ENCODE peak calls at places on chromosomes 13 and 19, in eight cellular contexts. One of them, this sample, is unnamed.

GRCh38 chr19:50368649-50369570 is 3.5 kb upstream of the NAPSA start:
- DNase-seq in naive thymus-derived CD8-positive, alpha-beta T cell: peak
- DNase-seq in HFFc6: peak
- DNase-seq in M059J: peak
- DNase-seq in tibial artery: peak
- DNase-seq in dorsolateral prefrontal cortex: peak
- DNase-seq in central memory CD4-positive, alpha-beta T cell: peak
- DNase-seq in ecto neural progenitor cell: peak
- DNase-seq in this sample: peak

GRCh38 chr13:40876020-40876738 is 86.8 kb downstream of the SLC25A15 start:
- DNase-seq in naive thymus-derived CD8-positive, alpha-beta T cell: no peak
- DNase-seq in HFFc6: no peak
- DNase-seq in M059J: no peak
- DNase-seq in tibial artery: no peak
- DNase-seq in dorsolateral prefrontal cortex: no peak
- DNase-seq in central memory CD4-positive, alpha-beta T cell: no peak
- DNase-seq in ecto neural progenitor cell: no peak
- DNase-seq in this sample: no peak

GRCh38 chr19:741506-742131 is 9.3 kb upstream of the MISP start:
- DNase-seq in naive thymus-derived CD8-positive, alpha-beta T cell: peak
- DNase-seq in HFFc6: no peak
- DNase-seq in M059J: no peak
- DNase-seq in tibial artery: no peak
- DNase-seq in dorsolateral prefrontal cortex: no peak
- DNase-seq in central memory CD4-positive, alpha-beta T cell: no peak
- DNase-seq in ecto neural progenitor cell: no peak
- DNase-seq in this sample: no peak

GRCh38 chr13:83935566-83935965 is 53.3 kb upstream of the SLITRK1 start:
- DNase-seq in naive thymus-derived CD8-positive, alpha-beta T cell: no peak
- DNase-seq in HFFc6: no peak
- DNase-seq in M059J: no peak
- DNase-seq in tibial artery: no peak
- DNase-seq in dorsolateral prefrontal cortex: no peak
- DNase-seq in central memory CD4-positive, alpha-beta T cell: no peak
- DNase-seq in ecto neural progenitor cell: no peak
- DNase-seq in this sample: no peak

GRCh38 chr19:10961073-10961762 is 388 bp downstream of the SMARCA4 start:
- DNase-seq in naive thymus-derived CD8-positive, alpha-beta T cell: no peak
- DNase-seq in HFFc6: no peak
- DNase-seq in M059J: peak
- DNase-seq in tibial artery: no peak
- DNase-seq in dorsolateral prefrontal cortex: peak
- DNase-seq in central memory CD4-positive, alpha-beta T cell: peak
- DNase-seq in ecto neural progenitor cell: peak
- DNase-seq in this sample: no peak

GRCh38 chr19:6811906-6812305 is 39.4 kb downstream of the VAV1 start:
- DNase-seq in naive thymus-derived CD8-positive, alpha-beta T cell: no peak
- DNase-seq in HFFc6: peak
- DNase-seq in M059J: peak
- DNase-seq in tibial artery: no peak
- DNase-seq in dorsolateral prefrontal cortex: no peak
- DNase-seq in central memory CD4-positive, alpha-beta T cell: no peak
- DNase-seq in ecto neural progenitor cell: no peak
- DNase-seq in this sample: no peak

GRCh38 chr19:47765522-47766358 is 12.8 kb upstream of the SELENOW start:
- DNase-seq in naive thymus-derived CD8-positive, alpha-beta T cell: peak
- DNase-seq in HFFc6: peak
- DNase-seq in M059J: peak
- DNase-seq in tibial artery: no peak
- DNase-seq in dorsolateral prefrontal cortex: peak
- DNase-seq in central memory CD4-positive, alpha-beta T cell: peak
- DNase-seq in ecto neural progenitor cell: peak
- DNase-seq in this sample: peak

GRCh38 chr13:113753171-113753570 is 5.9 kb upstream of the TMEM255B start:
- DNase-seq in naive thymus-derived CD8-positive, alpha-beta T cell: no peak
- DNase-seq in HFFc6: no peak
- DNase-seq in M059J: no peak
- DNase-seq in tibial artery: no peak
- DNase-seq in dorsolateral prefrontal cortex: no peak
- DNase-seq in central memory CD4-positive, alpha-beta T cell: no peak
- DNase-seq in ecto neural progenitor cell: no peak
- DNase-seq in this sample: no peak

GRCh38 chr19:32224371-32225244 is 120.8 kb upstream of the ZNF507 start:
- DNase-seq in naive thymus-derived CD8-positive, alpha-beta T cell: peak
- DNase-seq in HFFc6: peak
- DNase-seq in M059J: peak
- DNase-seq in tibial artery: no peak
- DNase-seq in dorsolateral prefrontal cortex: peak
- DNase-seq in central memory CD4-positive, alpha-beta T cell: peak
- DNase-seq in ecto neural progenitor cell: peak
- DNase-seq in this sample: peak

GRCh38 chr13:23956106-23956505 is 58.8 kb upstream of the C1QTNF9B start:
- DNase-seq in naive thymus-derived CD8-positive, alpha-beta T cell: no peak
- DNase-seq in HFFc6: peak
- DNase-seq in M059J: peak
- DNase-seq in tibial artery: no peak
- DNase-seq in dorsolateral prefrontal cortex: no peak
- DNase-seq in central memory CD4-positive, alpha-beta T cell: no peak
- DNase-seq in ecto neural progenitor cell: no peak
- DNase-seq in this sample: no peak

GRCh38 chr19:50465986-50466771 is 10.1 kb upstream of the EMC10 start:
- DNase-seq in naive thymus-derived CD8-positive, alpha-beta T cell: no peak
- DNase-seq in HFFc6: peak
- DNase-seq in M059J: no peak
- DNase-seq in tibial artery: no peak
- DNase-seq in dorsolateral prefrontal cortex: no peak
- DNase-seq in central memory CD4-positive, alpha-beta T cell: no peak
- DNase-seq in ecto neural progenitor cell: peak
- DNase-seq in this sample: no peak

GRCh38 chr13:48594080-48594815 is 59.5 kb upstream of the CYSLTR2 start:
- DNase-seq in naive thymus-derived CD8-positive, alpha-beta T cell: no peak
- DNase-seq in HFFc6: no peak
- DNase-seq in M059J: no peak
- DNase-seq in tibial artery: no peak
- DNase-seq in dorsolateral prefrontal cortex: no peak
- DNase-seq in central memory CD4-positive, alpha-beta T cell: no peak
- DNase-seq in ecto neural progenitor cell: no peak
- DNase-seq in this sample: no peak

GRCh38 chr13:29520671-29521070 is 74.8 kb downstream of the SLC7A1 start:
- DNase-seq in naive thymus-derived CD8-positive, alpha-beta T cell: no peak
- DNase-seq in HFFc6: peak
- DNase-seq in M059J: peak
- DNase-seq in tibial artery: no peak
- DNase-seq in dorsolateral prefrontal cortex: no peak
- DNase-seq in central memory CD4-positive, alpha-beta T cell: no peak
- DNase-seq in ecto neural progenitor cell: no peak
- DNase-seq in this sample: no peak

GRCh38 chr13:78194904-78195639 is 276.4 kb upstream of the EDNRB start:
- DNase-seq in naive thymus-derived CD8-positive, alpha-beta T cell: no peak
- DNase-seq in HFFc6: peak
- DNase-seq in M059J: peak
- DNase-seq in tibial artery: no peak
- DNase-seq in dorsolateral prefrontal cortex: no peak
- DNase-seq in central memory CD4-positive, alpha-beta T cell: no peak
- DNase-seq in ecto neural progenitor cell: no peak
- DNase-seq in this sample: no peak

GRCh38 chr13:41568143-41568989 is 111.0 kb downstream of the RGCC start:
- DNase-seq in naive thymus-derived CD8-positive, alpha-beta T cell: no peak
- DNase-seq in HFFc6: no peak
- DNase-seq in M059J: no peak
- DNase-seq in tibial artery: no peak
- DNase-seq in dorsolateral prefrontal cortex: no peak
- DNase-seq in central memory CD4-positive, alpha-beta T cell: no peak
- DNase-seq in ecto neural progenitor cell: no peak
- DNase-seq in this sample: no peak

GRCh38 chr13:58804832-58805231 is 1173.3 kb downstream of the PCDH17 start:
- DNase-seq in naive thymus-derived CD8-positive, alpha-beta T cell: no peak
- DNase-seq in HFFc6: no peak
- DNase-seq in M059J: no peak
- DNase-seq in tibial artery: no peak
- DNase-seq in dorsolateral prefrontal cortex: no peak
- DNase-seq in central memory CD4-positive, alpha-beta T cell: no peak
- DNase-seq in ecto neural progenitor cell: no peak
- DNase-seq in this sample: no peak

GRCh38 chr13:95573226-95573625 is 20.7 kb downstream of the CLDN10 start:
- DNase-seq in naive thymus-derived CD8-positive, alpha-beta T cell: no peak
- DNase-seq in HFFc6: peak
- DNase-seq in M059J: peak
- DNase-seq in tibial artery: no peak
- DNase-seq in dorsolateral prefrontal cortex: no peak
- DNase-seq in central memory CD4-positive, alpha-beta T cell: no peak
- DNase-seq in ecto neural progenitor cell: no peak
- DNase-seq in this sample: no peak

GRCh38 chr19:16116067-16116466 is 4.4 kb downstream of the RAB8A start:
- DNase-seq in naive thymus-derived CD8-positive, alpha-beta T cell: no peak
- DNase-seq in HFFc6: no peak
- DNase-seq in M059J: no peak
- DNase-seq in tibial artery: no peak
- DNase-seq in dorsolateral prefrontal cortex: no peak
- DNase-seq in central memory CD4-positive, alpha-beta T cell: no peak
- DNase-seq in ecto neural progenitor cell: no peak
- DNase-seq in this sample: no peak

GRCh38 chr19:39160889-39161672 is 35.5 kb downstream of the PAK4 start:
- DNase-seq in naive thymus-derived CD8-positive, alpha-beta T cell: no peak
- DNase-seq in HFFc6: no peak
- DNase-seq in M059J: peak
- DNase-seq in tibial artery: no peak
- DNase-seq in dorsolateral prefrontal cortex: no peak
- DNase-seq in central memory CD4-positive, alpha-beta T cell: no peak
- DNase-seq in ecto neural progenitor cell: no peak
- DNase-seq in this sample: no peak

GRCh38 chr13:73733691-73734090 is 400.5 kb downstream of the KLF12 start:
- DNase-seq in naive thymus-derived CD8-positive, alpha-beta T cell: no peak
- DNase-seq in HFFc6: no peak
- DNase-seq in M059J: no peak
- DNase-seq in tibial artery: no peak
- DNase-seq in dorsolateral prefrontal cortex: no peak
- DNase-seq in central memory CD4-positive, alpha-beta T cell: no peak
- DNase-seq in ecto neural progenitor cell: no peak
- DNase-seq in this sample: no peak

GRCh38 chr13:38366954-38367645 is 17.4 kb downstream of the UFM1 start:
- DNase-seq in naive thymus-derived CD8-positive, alpha-beta T cell: no peak
- DNase-seq in HFFc6: peak
- DNase-seq in M059J: peak
- DNase-seq in tibial artery: no peak
- DNase-seq in dorsolateral prefrontal cortex: no peak
- DNase-seq in central memory CD4-positive, alpha-beta T cell: no peak
- DNase-seq in ecto neural progenitor cell: no peak
- DNase-seq in this sample: no peak

GRCh38 chr13:62123409-62123808 is 707.8 kb upstream of the PCDH20 start:
- DNase-seq in naive thymus-derived CD8-positive, alpha-beta T cell: no peak
- DNase-seq in HFFc6: no peak
- DNase-seq in M059J: no peak
- DNase-seq in tibial artery: no peak
- DNase-seq in dorsolateral prefrontal cortex: no peak
- DNase-seq in central memory CD4-positive, alpha-beta T cell: no peak
- DNase-seq in ecto neural progenitor cell: no peak
- DNase-seq in this sample: no peak

GRCh38 chr19:49113762-49114629 is at the start of gene LIN7B:
- DNase-seq in naive thymus-derived CD8-positive, alpha-beta T cell: peak
- DNase-seq in HFFc6: peak
- DNase-seq in M059J: peak
- DNase-seq in tibial artery: peak
- DNase-seq in dorsolateral prefrontal cortex: no peak
- DNase-seq in central memory CD4-positive, alpha-beta T cell: peak
- DNase-seq in ecto neural progenitor cell: no peak
- DNase-seq in this sample: peak

GRCh38 chr13:50149932-50150331 is 134.7 kb downstream of the KCNRG start:
- DNase-seq in naive thymus-derived CD8-positive, alpha-beta T cell: no peak
- DNase-seq in HFFc6: no peak
- DNase-seq in M059J: peak
- DNase-seq in tibial artery: no peak
- DNase-seq in dorsolateral prefrontal cortex: no peak
- DNase-seq in central memory CD4-positive, alpha-beta T cell: no peak
- DNase-seq in ecto neural progenitor cell: no peak
- DNase-seq in this sample: no peak

GRCh38 chr13:51324714-51325440 is 14.6 kb upstream of the SERPINE3 start:
- DNase-seq in naive thymus-derived CD8-positive, alpha-beta T cell: no peak
- DNase-seq in HFFc6: no peak
- DNase-seq in M059J: no peak
- DNase-seq in tibial artery: no peak
- DNase-seq in dorsolateral prefrontal cortex: peak
- DNase-seq in central memory CD4-positive, alpha-beta T cell: no peak
- DNase-seq in ecto neural progenitor cell: peak
- DNase-seq in this sample: peak

GRCh38 chr19:46408611-46409039 is 4.7 kb downstream of the CCDC8 start:
- DNase-seq in naive thymus-derived CD8-positive, alpha-beta T cell: no peak
- DNase-seq in HFFc6: no peak
- DNase-seq in M059J: no peak
- DNase-seq in tibial artery: peak
- DNase-seq in dorsolateral prefrontal cortex: no peak
- DNase-seq in central memory CD4-positive, alpha-beta T cell: no peak
- DNase-seq in ecto neural progenitor cell: no peak
- DNase-seq in this sample: no peak

GRCh38 chr19:1131718-1132552 is 28.1 kb downstream of the GPX4 start:
- DNase-seq in naive thymus-derived CD8-positive, alpha-beta T cell: peak
- DNase-seq in HFFc6: peak
- DNase-seq in M059J: no peak
- DNase-seq in tibial artery: peak
- DNase-seq in dorsolateral prefrontal cortex: peak
- DNase-seq in central memory CD4-positive, alpha-beta T cell: peak
- DNase-seq in ecto neural progenitor cell: peak
- DNase-seq in this sample: no peak

GRCh38 chr19:50542825-50543428 is 25.3 kb downstream of the LRRC4B start:
- DNase-seq in naive thymus-derived CD8-positive, alpha-beta T cell: no peak
- DNase-seq in HFFc6: no peak
- DNase-seq in M059J: no peak
- DNase-seq in tibial artery: no peak
- DNase-seq in dorsolateral prefrontal cortex: no peak
- DNase-seq in central memory CD4-positive, alpha-beta T cell: no peak
- DNase-seq in ecto neural progenitor cell: peak
- DNase-seq in this sample: no peak

GRCh38 chr19:52190679-52191293 is 934 bp downstream of the PPP2R1A start:
- DNase-seq in naive thymus-derived CD8-positive, alpha-beta T cell: no peak
- DNase-seq in HFFc6: peak
- DNase-seq in M059J: peak
- DNase-seq in tibial artery: no peak
- DNase-seq in dorsolateral prefrontal cortex: no peak
- DNase-seq in central memory CD4-positive, alpha-beta T cell: no peak
- DNase-seq in ecto neural progenitor cell: peak
- DNase-seq in this sample: no peak

GRCh38 chr13:42859760-42860159 is 78.4 kb downstream of the FAM216B start:
- DNase-seq in naive thymus-derived CD8-positive, alpha-beta T cell: no peak
- DNase-seq in HFFc6: no peak
- DNase-seq in M059J: no peak
- DNase-seq in tibial artery: no peak
- DNase-seq in dorsolateral prefrontal cortex: no peak
- DNase-seq in central memory CD4-positive, alpha-beta T cell: no peak
- DNase-seq in ecto neural progenitor cell: no peak
- DNase-seq in this sample: no peak

GRCh38 chr19:12052057-12052570 is 647 bp downstream of the ZNF878 start:
- DNase-seq in naive thymus-derived CD8-positive, alpha-beta T cell: no peak
- DNase-seq in HFFc6: peak
- DNase-seq in M059J: peak
- DNase-seq in tibial artery: no peak
- DNase-seq in dorsolateral prefrontal cortex: no peak
- DNase-seq in central memory CD4-positive, alpha-beta T cell: no peak
- DNase-seq in ecto neural progenitor cell: no peak
- DNase-seq in this sample: no peak

GRCh38 chr19:52140077-52140710 is 456 bp upstream of the ZNF616 start:
- DNase-seq in naive thymus-derived CD8-positive, alpha-beta T cell: no peak
- DNase-seq in HFFc6: no peak
- DNase-seq in M059J: peak
- DNase-seq in tibial artery: no peak
- DNase-seq in dorsolateral prefrontal cortex: no peak
- DNase-seq in central memory CD4-positive, alpha-beta T cell: no peak
- DNase-seq in ecto neural progenitor cell: no peak
- DNase-seq in this sample: no peak

GRCh38 chr19:43470288-43470687 is 4.9 kb upstream of the LYPD3 start:
- DNase-seq in naive thymus-derived CD8-positive, alpha-beta T cell: peak
- DNase-seq in HFFc6: peak
- DNase-seq in M059J: peak
- DNase-seq in tibial artery: no peak
- DNase-seq in dorsolateral prefrontal cortex: no peak
- DNase-seq in central memory CD4-positive, alpha-beta T cell: peak
- DNase-seq in ecto neural progenitor cell: no peak
- DNase-seq in this sample: no peak

This sample was measured in osteocyte.